ENCODE peak calls at places on chromosome 18, in six cellular contexts. S, C, U, A, I and O are unnamed samples.

GRCh38 chr18:41982942-41983660 is 28.1 kb downstream of the PIK3C3 start:
- DNase-seq in S (no peak), C (no peak), U (no peak), A (no peak), I (no peak), O (no peak)

GRCh38 chr18:76980663-76981387 is 151.8 kb downstream of the MBP start:
- DNase-seq in S (no peak), C (no peak), U (no peak), A (peak; percentile 81), I (no peak), O (no peak)

GRCh38 chr18:45402485-45403056 is 212.7 kb upstream of the SLC14A2 start:
- DNase-seq in S (no peak), C (no peak), U (no peak), A (no peak), I (peak; percentile 64), O (no peak)

GRCh38 chr18:79664525-79665125 is 15.0 kb upstream of the CTDP1 start:
- DNase-seq in S (no peak), C (no peak), U (no peak), A (no peak), I (peak; percentile 61), O (no peak)

GRCh38 chr18:363327-364115 is 95.7 kb upstream of the THOC1 start:
- DNase-seq in S (no peak), C (no peak), U (no peak), A (no peak), I (no peak), O (no peak)

GRCh38 chr18:44900627-44901026 is 219.9 kb downstream of the SETBP1 start:
- DNase-seq in S (no peak), C (no peak), U (no peak), A (no peak), I (no peak), O (no peak)

GRCh38 chr18:46174317-46175039 is 70.3 kb downstream of the HAUS1 start:
- DNase-seq in S (no peak), C (peak; percentile 71), U (no peak), A (peak; percentile 40), I (no peak), O (peak; percentile 29)

GRCh38 chr18:10123006-10123950 is 209.5 kb downstream of the VAPA start:
- DNase-seq in S (no peak), C (no peak), U (no peak), A (no peak), I (no peak), O (no peak)

GRCh38 chr18:35807942-35808341 is 164.5 kb upstream of the RMP24 start:
- DNase-seq in S (no peak), C (no peak), U (no peak), A (no peak), I (no peak), O (no peak)

GRCh38 chr18:41752826-41753225 is 202.2 kb upstream of the PIK3C3 start:
- DNase-seq in S (no peak), C (no peak), U (no peak), A (no peak), I (no peak), O (no peak)

DNA sequence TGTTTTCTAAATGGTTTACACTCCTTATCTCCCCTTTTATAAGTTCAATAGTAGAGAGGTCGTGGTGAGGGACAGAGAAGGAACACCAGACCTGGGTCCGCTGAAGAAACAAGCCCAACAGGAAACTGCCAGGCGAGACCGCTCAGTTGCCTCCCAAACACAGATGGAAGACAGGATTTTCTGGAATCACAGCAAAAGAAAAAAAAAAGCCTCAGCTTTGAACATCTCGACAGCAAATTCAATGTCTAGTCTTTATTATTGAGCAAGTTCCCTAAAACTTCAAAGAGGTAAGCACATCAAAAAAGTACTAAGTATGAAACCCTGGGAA is 33.5 kb upstream of the GNAL start:
- DNase-seq in S (no peak), C (no peak), U (no peak), A (no peak), I (no peak), O (no peak)
- TF ChIP-seq CTCF in S (peak; percentile 7), C (no peak), U (no peak), A (peak; percentile 5), I (no peak), O (peak; percentile 4)

GRCh38 chr18:12976305-12976704 is 14.9 kb upstream of the CEP192 start:
- DNase-seq in S (no peak), C (no peak), U (no peak), A (no peak), I (no peak), O (no peak)

GRCh38 chr18:12968619-12969018 is 20.8 kb downstream of the SEH1L start:
- DNase-seq in S (no peak), C (no peak), U (no peak), A (no peak), I (no peak), O (no peak)

GRCh38 chr18:12968115-12968514 is 20.3 kb downstream of the SEH1L start:
- DNase-seq in S (no peak), C (no peak), U (no peak), A (no peak), I (no peak), O (no peak)

GRCh38 chr18:12975488-12975887 is 15.7 kb upstream of the CEP192 start:
- DNase-seq in S (no peak), C (no peak), U (no peak), A (no peak), I (no peak), O (no peak)

DNA sequence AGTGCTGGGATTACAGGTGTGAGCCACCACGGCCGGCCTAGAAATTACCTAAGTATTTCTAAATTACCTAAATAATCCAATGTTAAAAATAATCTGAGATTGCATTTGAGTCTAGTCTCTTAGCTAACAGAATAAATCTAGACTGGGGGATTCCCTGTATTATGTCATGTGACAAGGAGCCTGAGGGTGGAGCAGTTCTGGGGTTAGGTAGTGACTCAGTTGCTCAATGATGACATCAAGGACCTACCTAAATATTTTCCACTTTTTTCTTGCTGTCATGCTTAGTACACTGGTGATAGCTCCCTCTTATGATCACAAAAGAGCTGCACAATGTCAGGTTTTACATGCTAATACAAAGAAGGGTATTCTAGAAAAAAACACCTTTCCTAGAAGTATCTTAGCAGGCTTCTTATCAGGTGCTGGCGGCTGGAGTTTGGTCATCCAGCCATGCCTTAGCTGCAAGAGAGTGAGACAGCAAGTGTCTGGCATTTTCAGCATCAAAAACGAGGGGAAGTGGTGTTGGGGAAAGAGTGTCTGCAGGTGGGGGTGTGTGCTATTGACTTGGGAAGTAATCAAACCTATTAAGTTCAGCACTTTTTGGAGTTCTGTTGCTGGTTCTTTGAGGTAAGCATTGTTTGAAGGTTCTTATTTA is 17.5 kb upstream of the CEP192 start:
- DNase-seq in S (no peak), C (no peak), U (no peak), A (no peak), I (no peak), O (no peak)
- TF ChIP-seq CTCF in S (no peak), C (no peak), U (no peak), A (no peak), I (no peak), O (no peak)

DNA sequence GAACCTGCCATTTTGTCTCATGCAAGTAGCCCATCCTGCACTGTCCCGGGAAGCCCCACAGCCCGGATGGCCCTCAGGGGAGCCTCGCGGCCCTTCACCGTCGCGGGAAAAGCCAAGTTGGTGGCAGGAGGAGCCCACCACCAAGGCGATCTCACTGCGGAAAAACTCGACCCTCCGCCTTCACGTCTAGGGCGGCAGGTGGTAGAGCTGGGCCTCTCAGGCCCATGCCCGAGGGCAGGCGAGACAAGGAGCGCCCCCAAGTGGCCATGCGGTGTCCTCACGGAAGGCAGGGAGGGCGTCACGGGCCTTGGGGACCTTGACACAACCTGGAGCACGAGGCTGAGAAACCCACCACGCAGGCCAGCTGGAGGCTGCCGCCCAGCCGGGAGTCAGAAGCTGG is 34.8 kb upstream of the SKA1 start:
- DNase-seq in S (no peak), C (no peak), U (no peak), A (no peak), I (no peak), O (no peak)
- TF ChIP-seq CTCF in S (no peak), C (peak; percentile 22), U (no peak), A (no peak), I (no peak), O (no peak)

GRCh38 chr18:47263197-47263827 is 11.9 kb upstream of the SKOR2 start:
- DNase-seq in S (no peak), C (no peak), U (no peak), A (no peak), I (no peak), O (no peak)
- TF ChIP-seq CTCF in S (no peak), C (no peak), U (no peak), A (no peak), I (peak; percentile 6), O (no peak)

GRCh38 chr18:1499265-1499664 is 594.6 kb downstream of the ADCYAP1 start:
- DNase-seq in S (no peak), C (no peak), U (no peak), A (no peak), I (no peak), O (no peak)
- TF ChIP-seq CTCF in S (no peak), C (no peak), U (peak; percentile 15), A (no peak), I (no peak), O (no peak)

GRCh38 chr18:48342125-48342524 is 67.1 kb downstream of the ZBTB7C start:
- DNase-seq in S (no peak), C (no peak), U (no peak), A (no peak), I (no peak), O (no peak)

GRCh38 chr18:48339692-48340091 is 69.5 kb downstream of the ZBTB7C start:
- DNase-seq in S (no peak), C (no peak), U (no peak), A (no peak), I (no peak), O (no peak)

GRCh38 chr18:48338915-48339314 is 70.3 kb downstream of the ZBTB7C start:
- DNase-seq in S (no peak), C (no peak), U (no peak), A (no peak), I (no peak), O (no peak)

GRCh38 chr18:48342588-48342987 is 66.6 kb downstream of the ZBTB7C start:
- DNase-seq in S (no peak), C (no peak), U (no peak), A (no peak), I (no peak), O (no peak)

GRCh38 chr18:48340502-48340901 is 68.7 kb downstream of the ZBTB7C start:
- DNase-seq in S (no peak), C (no peak), U (no peak), A (no peak), I (no peak), O (no peak)
- TF ChIP-seq CTCF in S (no peak), C (no peak), U (no peak), A (no peak), I (no peak), O (peak; percentile 19)